ENCODE peak calls at places on chromosomes 11 and 22, in seven cellular contexts. One of them, this sample, is unnamed. For H3K4me1, the result is how much of the 10 kb centered on the place peaks cover.

GRCh38 chr11:31656051-31656450 is 146.5 kb downstream of the ELP4 start:
- DNase-seq in A549: no peak
- DNase-seq in endodermal cell: no peak
- DNase-seq in body of pancreas: no peak
- DNase-seq in neural progenitor cell: no peak
- DNase-seq in astrocyte: peak
- DNase-seq in aorta: no peak
- DNase-seq in this sample: no peak

GRCh38 chr11:100562102-100562501 is 125.0 kb upstream of the ARHGAP42 start:
- DNase-seq in A549: no peak
- DNase-seq in endodermal cell: no peak
- DNase-seq in body of pancreas: peak
- DNase-seq in neural progenitor cell: no peak
- DNase-seq in astrocyte: peak
- DNase-seq in aorta: no peak
- DNase-seq in this sample: no peak

GRCh38 chr11:73350908-73351636 is 25.1 kb upstream of the RELT start:
- DNase-seq in A549: peak
- DNase-seq in endodermal cell: peak
- DNase-seq in body of pancreas: peak
- DNase-seq in neural progenitor cell: peak
- DNase-seq in astrocyte: peak
- DNase-seq in aorta: no peak
- DNase-seq in this sample: peak

GRCh38 chr22:42725606-42726355 is 5.1 kb upstream of the A4GALT start:
- DNase-seq in A549: no peak
- DNase-seq in endodermal cell: no peak
- DNase-seq in body of pancreas: no peak
- DNase-seq in neural progenitor cell: no peak
- DNase-seq in astrocyte: peak
- DNase-seq in aorta: no peak
- DNase-seq in this sample: no peak

GRCh38 chr11:86811637-86812321 is 11.4 kb downstream of the PRSS23 start:
- DNase-seq in A549: peak
- DNase-seq in endodermal cell: peak
- DNase-seq in body of pancreas: peak
- DNase-seq in neural progenitor cell: peak
- DNase-seq in astrocyte: peak
- DNase-seq in aorta: no peak
- DNase-seq in this sample: no peak

GRCh38 chr22:42300286-42301071 is 30.0 kb upstream of the TCF20 start:
- DNase-seq in A549: no peak
- DNase-seq in endodermal cell: peak
- DNase-seq in body of pancreas: no peak
- DNase-seq in neural progenitor cell: no peak
- DNase-seq in astrocyte: no peak
- DNase-seq in aorta: no peak
- DNase-seq in this sample: no peak

GRCh38 chr11:69682221-69682620 is 7.1 kb upstream of the LTO1 start:
- DNase-seq in A549: no peak
- DNase-seq in endodermal cell: no peak
- DNase-seq in body of pancreas: no peak
- DNase-seq in neural progenitor cell: no peak
- DNase-seq in astrocyte: no peak
- DNase-seq in aorta: no peak
- DNase-seq in this sample: no peak

GRCh38 chr11:9752091-9752490 is 88.2 kb downstream of the SWAP70 start:
- DNase-seq in A549: no peak
- DNase-seq in endodermal cell: no peak
- DNase-seq in body of pancreas: peak
- DNase-seq in neural progenitor cell: no peak
- DNase-seq in astrocyte: peak
- DNase-seq in aorta: no peak
- DNase-seq in this sample: no peak

GRCh38 chr11:1994121-1994520 is 3.5 kb downstream of the H19 start:
- DNase-seq in A549: no peak
- DNase-seq in endodermal cell: no peak
- DNase-seq in body of pancreas: peak
- DNase-seq in neural progenitor cell: no peak
- DNase-seq in astrocyte: no peak
- DNase-seq in aorta: peak
- DNase-seq in this sample: no peak

GRCh38 chr22:17727244-17727892 is 46.9 kb downstream of the BID start:
- DNase-seq in A549: no peak
- DNase-seq in endodermal cell: no peak
- DNase-seq in body of pancreas: no peak
- DNase-seq in neural progenitor cell: no peak
- DNase-seq in astrocyte: no peak
- DNase-seq in aorta: no peak
- DNase-seq in this sample: no peak

GRCh38 chr11:86101941-86102407 is 33.1 kb upstream of the PICALM start:
- DNase-seq in A549: no peak
- DNase-seq in endodermal cell: no peak
- DNase-seq in body of pancreas: no peak
- DNase-seq in neural progenitor cell: no peak
- DNase-seq in astrocyte: peak
- DNase-seq in aorta: no peak
- DNase-seq in this sample: no peak

GRCh38 chr11:123630126-123630531 is 24.3 kb downstream of the SCN3B start:
- DNase-seq in A549: no peak
- DNase-seq in endodermal cell: no peak
- DNase-seq in body of pancreas: no peak
- DNase-seq in neural progenitor cell: no peak
- DNase-seq in astrocyte: no peak
- DNase-seq in aorta: no peak
- DNase-seq in this sample: no peak

GRCh38 chr11:13207665-13208594 is 69.7 kb upstream of the BMAL1 start:
- DNase-seq in A549: no peak
- DNase-seq in endodermal cell: peak
- DNase-seq in body of pancreas: peak
- DNase-seq in neural progenitor cell: no peak
- DNase-seq in astrocyte: peak
- DNase-seq in aorta: no peak
- DNase-seq in this sample: peak
- H3K4me3 ChIP-seq in A549: peak
- H3K4me3 ChIP-seq in endodermal cell: peak
- H3K4me3 ChIP-seq in body of pancreas: no peak
- H3K4me3 ChIP-seq in neural progenitor cell: no peak
- H3K4me3 ChIP-seq in astrocyte: peak
- H3K4me3 ChIP-seq in aorta: no peak
- H3K4me3 ChIP-seq in this sample: peak

DNA sequence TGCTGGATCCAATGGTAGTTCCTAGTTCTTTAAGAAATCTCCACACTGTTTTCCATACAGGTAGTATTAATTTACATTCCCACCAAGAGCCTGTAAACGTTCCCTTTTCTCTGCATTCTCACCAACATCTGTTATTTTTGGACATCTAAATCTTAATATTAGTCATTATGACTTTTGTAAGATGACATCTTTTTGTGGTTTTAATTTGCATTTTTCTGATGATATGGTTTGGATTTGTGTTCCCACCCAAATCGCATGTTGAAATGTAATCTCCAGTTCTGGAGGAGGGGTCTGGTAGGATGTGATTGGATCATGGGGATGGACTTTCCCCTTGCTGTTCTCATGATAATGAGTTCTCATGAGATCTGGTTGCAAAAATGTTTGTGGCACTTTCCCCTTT is 89.0 kb downstream of the MUC15 start:
- DNase-seq in A549: no peak
- DNase-seq in endodermal cell: no peak
- DNase-seq in body of pancreas: no peak
- DNase-seq in neural progenitor cell: no peak
- DNase-seq in astrocyte: no peak
- DNase-seq in aorta: no peak
- DNase-seq in this sample: no peak
- H3K4me1 ChIP-seq in A549: under half
- H3K4me1 ChIP-seq in endodermal cell: under half
- H3K4me1 ChIP-seq in body of pancreas: under half
- H3K4me1 ChIP-seq in neural progenitor cell: under half
- H3K4me1 ChIP-seq in astrocyte: under half
- H3K4me1 ChIP-seq in aorta: under half
- H3K4me1 ChIP-seq in this sample: under half

GRCh38 chr11:68118753-68119448 is 2.3 kb downstream of the CHKA start:
- DNase-seq in A549: no peak
- DNase-seq in endodermal cell: no peak
- DNase-seq in body of pancreas: peak
- DNase-seq in neural progenitor cell: peak
- DNase-seq in astrocyte: no peak
- DNase-seq in aorta: no peak
- DNase-seq in this sample: no peak
- H3K4me3 ChIP-seq in A549: no peak
- H3K4me3 ChIP-seq in endodermal cell: peak
- H3K4me3 ChIP-seq in body of pancreas: no peak
- H3K4me3 ChIP-seq in neural progenitor cell: peak
- H3K4me3 ChIP-seq in astrocyte: no peak
- H3K4me3 ChIP-seq in aorta: no peak
- H3K4me3 ChIP-seq in this sample: peak

GRCh38 chr11:391117-392017 is 2.6 kb upstream of the PKP3 start:
- DNase-seq in A549: no peak
- DNase-seq in endodermal cell: no peak
- DNase-seq in body of pancreas: no peak
- DNase-seq in neural progenitor cell: no peak
- DNase-seq in astrocyte: no peak
- DNase-seq in aorta: no peak
- DNase-seq in this sample: no peak
- H3K4me1 ChIP-seq in A549: under half
- H3K4me1 ChIP-seq in endodermal cell: under half
- H3K4me1 ChIP-seq in body of pancreas: under half
- H3K4me1 ChIP-seq in neural progenitor cell: under half
- H3K4me1 ChIP-seq in astrocyte: under half
- H3K4me1 ChIP-seq in aorta: under half
- H3K4me1 ChIP-seq in this sample: under half

DNA sequence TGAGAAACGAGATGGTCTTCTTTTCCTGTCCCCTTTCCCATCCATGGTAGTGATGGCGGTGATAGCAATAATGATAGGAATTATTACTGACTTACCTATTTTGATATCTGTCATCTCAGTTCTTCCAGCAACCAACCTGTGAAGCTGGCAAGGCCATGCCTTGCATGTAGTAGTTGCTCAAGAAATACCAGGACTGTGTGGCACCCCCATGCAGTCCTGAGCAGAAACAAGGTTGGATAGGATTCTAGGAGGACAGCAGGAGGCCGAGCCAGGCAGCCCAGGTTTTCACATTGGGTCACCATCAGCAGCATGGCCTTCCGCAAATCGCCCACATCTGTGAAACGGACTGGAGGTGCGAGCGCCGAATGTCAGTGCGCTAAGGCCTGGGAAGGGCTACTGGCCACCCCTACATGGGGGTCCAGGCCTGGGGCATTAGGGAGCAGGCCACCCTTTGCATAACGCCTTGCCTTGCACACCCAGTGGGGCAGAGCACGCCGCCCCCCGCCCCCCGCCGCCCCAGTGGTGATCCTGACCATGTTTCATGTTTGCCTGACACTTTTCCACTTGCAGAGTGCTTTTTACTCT is 2.5 kb downstream of the GRK2 start:
- DNase-seq in A549: no peak
- DNase-seq in endodermal cell: no peak
- DNase-seq in body of pancreas: no peak
- DNase-seq in neural progenitor cell: no peak
- DNase-seq in astrocyte: no peak
- DNase-seq in aorta: no peak
- DNase-seq in this sample: peak
- H3K4me3 ChIP-seq in A549: no peak
- H3K4me3 ChIP-seq in endodermal cell: no peak
- H3K4me3 ChIP-seq in body of pancreas: no peak
- H3K4me3 ChIP-seq in neural progenitor cell: no peak
- H3K4me3 ChIP-seq in astrocyte: no peak
- H3K4me3 ChIP-seq in aorta: no peak
- H3K4me3 ChIP-seq in this sample: peak